ENCODE peak calls at places on chromosomes 11 and 22, in six cellular contexts. One of them, this sample, is unnamed.

GRCh38 chr22:42760806-42761565 is 40.3 kb upstream of the A4GALT start:
- DNase-seq in OCI-LY7: peak; percentile 95
- DNase-seq in AG04450: no peak
- DNase-seq in right atrium auricular region: no peak
- DNase-seq in transverse colon: peak; percentile 20
- DNase-seq in fibroblast of mammary gland: no peak
- DNase-seq in this sample: no peak

GRCh38 chr11:30914143-30914762 is 328.1 kb upstream of the MPPED2 start:
- DNase-seq in fibroblast of mammary gland: peak; percentile 36
- DNase-seq in transverse colon: peak; percentile 40
- DNase-seq in OCI-LY7: peak; percentile 23
- DNase-seq in AG04450: peak; percentile 16
- DNase-seq in right atrium auricular region: peak; percentile 68
- DNase-seq in this sample: peak; percentile 23

GRCh38 chr11:64832467-64833197 is 11.8 kb downstream of the CDC42BPG start:
- DNase-seq in right atrium auricular region: no peak
- DNase-seq in AG04450: no peak
- DNase-seq in transverse colon: no peak
- DNase-seq in fibroblast of mammary gland: no peak
- DNase-seq in OCI-LY7: no peak
- DNase-seq in this sample: no peak

GRCh38 chr22:44663256-44663999 is 38.6 kb upstream of the PRR5 start:
- DNase-seq in transverse colon: no peak
- DNase-seq in AG04450: no peak
- DNase-seq in fibroblast of mammary gland: no peak
- DNase-seq in right atrium auricular region: no peak
- DNase-seq in OCI-LY7: no peak
- DNase-seq in this sample: no peak

GRCh38 chr11:105968021-105968697 is 53.9 kb downstream of the MSANTD4 start:
- DNase-seq in AG04450: no peak
- DNase-seq in right atrium auricular region: no peak
- DNase-seq in OCI-LY7: no peak
- DNase-seq in transverse colon: no peak
- DNase-seq in fibroblast of mammary gland: peak; percentile 56
- DNase-seq in this sample: peak; percentile 2

GRCh38 chr11:111206472-111206871 is 39.1 kb upstream of the POU2AF2 start:
- DNase-seq in right atrium auricular region: no peak
- DNase-seq in transverse colon: no peak
- DNase-seq in fibroblast of mammary gland: peak; percentile 62
- DNase-seq in AG04450: peak; percentile 24
- DNase-seq in OCI-LY7: no peak
- DNase-seq in this sample: peak; percentile 59

GRCh38 chr11:69674267-69674885 is 777 bp downstream of the LTO1 start:
- DNase-seq in OCI-LY7: peak; percentile 12
- DNase-seq in AG04450: peak; percentile 59
- DNase-seq in transverse colon: no peak
- DNase-seq in right atrium auricular region: no peak
- DNase-seq in fibroblast of mammary gland: peak; percentile 92
- DNase-seq in this sample: peak; percentile 87

GRCh38 chr11:6757373-6757967 is 14.3 kb downstream of the OR2AG2 start:
- DNase-seq in AG04450: peak; percentile 15
- DNase-seq in fibroblast of mammary gland: peak; percentile 65
- DNase-seq in OCI-LY7: peak; percentile 68
- DNase-seq in transverse colon: peak; percentile 60
- DNase-seq in right atrium auricular region: no peak
- DNase-seq in this sample: peak; percentile 63

GRCh38 chr11:17473071-17473744 is 3.4 kb downstream of the ABCC8 start:
- DNase-seq in right atrium auricular region: no peak
- DNase-seq in fibroblast of mammary gland: no peak
- DNase-seq in transverse colon: no peak
- DNase-seq in OCI-LY7: no peak
- DNase-seq in AG04450: no peak
- DNase-seq in this sample: no peak

GRCh38 chr11:104946907-104947306 is 21.5 kb downstream of the CASP4 start:
- DNase-seq in right atrium auricular region: no peak
- DNase-seq in fibroblast of mammary gland: peak; percentile 72
- DNase-seq in transverse colon: no peak
- DNase-seq in AG04450: no peak
- DNase-seq in OCI-LY7: peak; percentile 37
- DNase-seq in this sample: peak; percentile 66

GRCh38 chr11:45665206-45665932 is at the start of gene CHST1:
- DNase-seq in transverse colon: peak; percentile 47
- DNase-seq in right atrium auricular region: no peak
- DNase-seq in OCI-LY7: no peak
- DNase-seq in AG04450: no peak
- DNase-seq in fibroblast of mammary gland: no peak
- DNase-seq in this sample: peak; percentile 12

GRCh38 chr11:110478410-110478809 is 48.7 kb downstream of the FDX1 start:
- DNase-seq in right atrium auricular region: no peak
- DNase-seq in AG04450: no peak
- DNase-seq in OCI-LY7: no peak
- DNase-seq in fibroblast of mammary gland: no peak
- DNase-seq in transverse colon: no peak
- DNase-seq in this sample: no peak

GRCh38 chr22:37806409-37807338 is 1.1 kb upstream of the GCAT start:
- DNase-seq in fibroblast of mammary gland: peak; percentile 57
- DNase-seq in OCI-LY7: no peak
- DNase-seq in transverse colon: no peak
- DNase-seq in right atrium auricular region: no peak
- DNase-seq in AG04450: no peak
- DNase-seq in this sample: peak; percentile 56

GRCh38 chr11:118791015-118791960 is at the start of gene DDX6:
- DNase-seq in fibroblast of mammary gland: peak; percentile 80
- DNase-seq in OCI-LY7: peak; percentile 89
- DNase-seq in AG04450: peak; percentile 58
- DNase-seq in right atrium auricular region: peak; percentile 89
- DNase-seq in transverse colon: peak; percentile 92
- DNase-seq in this sample: peak; percentile 90

GRCh38 chr11:1349074-1349931 is 39.9 kb upstream of the TOLLIP start:
- DNase-seq in right atrium auricular region: no peak
- DNase-seq in transverse colon: no peak
- DNase-seq in fibroblast of mammary gland: no peak
- DNase-seq in AG04450: no peak
- DNase-seq in OCI-LY7: no peak
- DNase-seq in this sample: no peak

GRCh38 chr11:96279421-96280290 is 63.3 kb downstream of the MAML2 start:
- DNase-seq in fibroblast of mammary gland: peak; percentile 83
- DNase-seq in OCI-LY7: no peak
- DNase-seq in right atrium auricular region: no peak
- DNase-seq in AG04450: no peak
- DNase-seq in transverse colon: no peak
- DNase-seq in this sample: peak; percentile 57

GRCh38 chr11:57399221-57399620 is 8.8 kb upstream of the PRG2 start:
- DNase-seq in OCI-LY7: no peak
- DNase-seq in transverse colon: no peak
- DNase-seq in fibroblast of mammary gland: no peak
- DNase-seq in right atrium auricular region: no peak
- DNase-seq in AG04450: no peak
- DNase-seq in this sample: no peak

GRCh38 chr11:1073261-1073724 is 1.4 kb upstream of the MUC2 start:
- DNase-seq in fibroblast of mammary gland: peak; percentile 32
- DNase-seq in OCI-LY7: no peak
- DNase-seq in AG04450: no peak
- DNase-seq in right atrium auricular region: no peak
- DNase-seq in transverse colon: peak; percentile 86
- DNase-seq in this sample: peak; percentile 32

GRCh38 chr11:107704432-107704831 is 7.4 kb downstream of the SLN start:
- DNase-seq in AG04450: no peak
- DNase-seq in OCI-LY7: no peak
- DNase-seq in fibroblast of mammary gland: peak; percentile 78
- DNase-seq in right atrium auricular region: no peak
- DNase-seq in transverse colon: no peak
- DNase-seq in this sample: no peak

GRCh38 chr11:721913-722811 is 16.1 kb downstream of the EPS8L2 start:
- DNase-seq in AG04450: no peak
- DNase-seq in right atrium auricular region: no peak
- DNase-seq in fibroblast of mammary gland: no peak
- DNase-seq in transverse colon: peak; percentile 61
- DNase-seq in OCI-LY7: peak; percentile 75
- DNase-seq in this sample: no peak

GRCh38 chr11:119488256-119488995 is 65.5 kb upstream of the THY1 start:
- DNase-seq in AG04450: no peak
- DNase-seq in fibroblast of mammary gland: no peak
- DNase-seq in right atrium auricular region: no peak
- DNase-seq in transverse colon: no peak
- DNase-seq in OCI-LY7: no peak
- DNase-seq in this sample: no peak

GRCh38 chr22:19610518-19611253 is 86.5 kb upstream of the CLDN5 start:
- DNase-seq in AG04450: no peak
- DNase-seq in fibroblast of mammary gland: no peak
- DNase-seq in right atrium auricular region: no peak
- DNase-seq in transverse colon: no peak
- DNase-seq in OCI-LY7: peak; percentile 24
- DNase-seq in this sample: no peak

GRCh38 chr22:39349967-39350802 is at the start of gene SYNGR1:
- DNase-seq in OCI-LY7: peak; percentile 18
- DNase-seq in AG04450: no peak
- DNase-seq in fibroblast of mammary gland: no peak
- DNase-seq in right atrium auricular region: no peak
- DNase-seq in transverse colon: no peak
- DNase-seq in this sample: no peak

GRCh38 chr22:35541254-35541748 is 670 bp downstream of the RASD2 start:
- DNase-seq in OCI-LY7: no peak
- DNase-seq in AG04450: no peak
- DNase-seq in transverse colon: peak; percentile 46
- DNase-seq in right atrium auricular region: no peak
- DNase-seq in fibroblast of mammary gland: no peak
- DNase-seq in this sample: no peak

DNA sequence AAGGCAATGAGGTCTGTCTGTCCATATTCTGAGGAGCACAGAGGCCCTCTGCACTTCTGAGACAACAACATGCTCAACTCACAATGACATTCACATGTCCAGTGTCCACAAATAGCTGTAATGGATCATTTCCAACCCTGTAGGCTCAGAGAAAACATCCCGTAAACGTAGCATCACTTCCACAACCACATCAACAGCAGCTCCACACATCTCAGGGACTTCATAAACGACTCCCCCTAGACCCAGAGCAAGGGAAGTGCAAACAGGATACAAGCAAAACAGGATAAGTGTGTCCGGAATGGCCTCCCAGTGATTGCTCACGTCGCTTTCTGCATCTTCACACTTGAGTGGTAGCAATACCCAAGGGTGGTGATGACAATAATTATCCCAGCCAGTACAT is 100.2 kb downstream of the SYN3 start:
- DNase-seq in OCI-LY7: no peak
- DNase-seq in right atrium auricular region: no peak
- DNase-seq in fibroblast of mammary gland: no peak
- DNase-seq in transverse colon: no peak
- DNase-seq in AG04450: no peak
- DNase-seq in this sample: no peak
- TF ChIP-seq CTCF in OCI-LY7: no peak
- TF ChIP-seq CTCF in right atrium auricular region: no peak
- TF ChIP-seq CTCF in fibroblast of mammary gland: no peak
- TF ChIP-seq CTCF in transverse colon: no peak
- TF ChIP-seq CTCF in AG04450: no peak
- TF ChIP-seq CTCF in this sample: peak; percentile 31

GRCh38 chr22:25110846-25111578 is 88.6 kb upstream of the CRYBB3 start:
- DNase-seq in AG04450: peak; percentile 29
- DNase-seq in fibroblast of mammary gland: peak; percentile 64
- DNase-seq in transverse colon: peak; percentile 68
- DNase-seq in right atrium auricular region: peak; percentile 69
- DNase-seq in OCI-LY7: no peak
- DNase-seq in this sample: peak; percentile 72
- H3K4me3 ChIP-seq in AG04450: peak overlapping the region; percentile 55
- H3K4me3 ChIP-seq in fibroblast of mammary gland: peak overlapping the region; percentile 10
- H3K4me3 ChIP-seq in transverse colon: peak overlapping the region; percentile 66
- H3K4me3 ChIP-seq in right atrium auricular region: peak overlapping the region; percentile 58
- H3K4me3 ChIP-seq in OCI-LY7: no peak overlapping the region
- H3K4me3 ChIP-seq in this sample: peak overlapping the region; percentile 58

DNA sequence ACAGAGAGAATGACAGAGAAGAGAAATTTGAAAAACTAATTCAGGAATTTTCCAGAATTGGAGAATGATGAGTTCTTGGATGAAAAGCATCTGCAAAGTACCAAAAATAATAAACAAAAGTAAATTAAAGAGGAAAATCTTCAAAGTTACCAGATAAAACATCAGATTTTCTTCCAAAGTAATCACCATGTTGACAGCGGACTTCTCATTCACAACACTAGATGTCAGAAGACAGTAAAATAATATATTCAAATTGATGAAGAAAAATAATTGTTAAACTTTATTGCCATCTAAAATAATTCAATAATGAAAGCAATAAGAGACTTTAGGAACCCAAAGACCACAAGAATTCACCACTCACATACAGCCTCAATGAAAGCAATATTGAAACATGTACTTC is 355.2 kb downstream of the DYNC2H1 start:
- DNase-seq in AG04450: no peak
- DNase-seq in right atrium auricular region: no peak
- DNase-seq in transverse colon: no peak
- DNase-seq in OCI-LY7: no peak
- DNase-seq in fibroblast of mammary gland: no peak
- DNase-seq in this sample: no peak
- TF ChIP-seq CTCF in AG04450: no peak
- TF ChIP-seq CTCF in right atrium auricular region: no peak
- TF ChIP-seq CTCF in transverse colon: no peak
- TF ChIP-seq CTCF in OCI-LY7: no peak
- TF ChIP-seq CTCF in fibroblast of mammary gland: peak; percentile 13
- TF ChIP-seq CTCF in this sample: no peak

GRCh38 chr11:18615628-18616392 is 16.2 kb downstream of the MISFA start:
- DNase-seq in transverse colon: no peak
- DNase-seq in AG04450: no peak
- DNase-seq in right atrium auricular region: no peak
- DNase-seq in fibroblast of mammary gland: peak; percentile 59
- DNase-seq in OCI-LY7: no peak
- DNase-seq in this sample: no peak

GRCh38 chr11:18614667-18615066 is 15.1 kb downstream of the MISFA start:
- DNase-seq in right atrium auricular region: no peak
- DNase-seq in AG04450: no peak
- DNase-seq in OCI-LY7: no peak
- DNase-seq in fibroblast of mammary gland: no peak
- DNase-seq in transverse colon: no peak
- DNase-seq in this sample: no peak

GRCh38 chr11:18612394-18612793 is 12.8 kb downstream of the MISFA start:
- DNase-seq in AG04450: no peak
- DNase-seq in right atrium auricular region: no peak
- DNase-seq in OCI-LY7: no peak
- DNase-seq in fibroblast of mammary gland: no peak
- DNase-seq in transverse colon: no peak
- DNase-seq in this sample: no peak

GRCh38 chr11:18618341-18619025 is 15.7 kb downstream of the SPTY2D1 start:
- DNase-seq in OCI-LY7: no peak
- DNase-seq in transverse colon: no peak
- DNase-seq in right atrium auricular region: no peak
- DNase-seq in AG04450: no peak
- DNase-seq in fibroblast of mammary gland: peak; percentile 46
- DNase-seq in this sample: peak; percentile 61

DNA sequence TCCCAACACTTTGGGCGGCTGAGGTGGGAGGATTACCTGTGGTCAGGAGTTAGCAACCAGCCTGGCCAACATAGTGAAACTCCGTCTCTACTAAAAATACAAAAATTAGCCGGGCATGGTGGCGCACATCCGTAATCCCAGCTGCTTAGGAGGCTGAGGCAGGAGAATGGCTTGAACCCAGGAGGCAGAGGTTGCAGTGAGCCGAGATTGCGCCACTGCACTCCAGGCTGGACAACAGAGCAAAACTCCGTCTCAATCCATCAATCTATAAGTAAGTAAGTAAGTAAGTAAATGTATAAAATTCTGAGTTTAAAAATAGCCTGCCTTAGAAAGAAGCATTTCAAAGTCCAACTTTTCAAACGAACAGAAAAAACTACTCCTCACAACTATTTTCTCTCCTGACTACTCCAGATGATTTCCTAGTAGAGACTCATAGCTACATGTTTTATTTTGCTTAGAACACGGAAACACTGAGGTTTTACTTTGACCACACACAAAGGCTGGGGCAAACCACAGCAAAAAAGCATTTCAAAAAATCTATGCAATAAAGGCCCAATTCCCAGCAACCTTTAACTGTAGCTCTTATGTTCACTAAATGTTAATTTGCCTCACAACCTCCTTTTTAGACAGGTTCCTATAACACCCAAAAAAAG is 16.3 kb downstream of the SPTY2D1 start:
- DNase-seq in transverse colon: no peak
- DNase-seq in right atrium auricular region: no peak
- DNase-seq in AG04450: no peak
- DNase-seq in fibroblast of mammary gland: peak; percentile 51
- DNase-seq in OCI-LY7: no peak
- DNase-seq in this sample: peak; percentile 49
- H3K4me3 ChIP-seq in transverse colon: no peak overlapping the region
- H3K4me3 ChIP-seq in right atrium auricular region: no peak overlapping the region
- H3K4me3 ChIP-seq in AG04450: peak overlapping the region; percentile 8
- H3K4me3 ChIP-seq in fibroblast of mammary gland: no peak overlapping the region
- H3K4me3 ChIP-seq in OCI-LY7: no peak overlapping the region
- H3K4me3 ChIP-seq in this sample: no peak overlapping the region

This sample was measured in fibroblast of villous mesenchyme.